ENCODE peak calls at places on chromosomes 2 and 18, in ten cellular contexts. N is activated CD8-positive, alpha-beta memory T cell treated with anti-CD3 and anti-CD28 coated beads for 24 hours; Z is gastrocnemius medialis; E is AG20443; K is HCEC 1CT; J is NCI-H1417; M is NCI-H524; L is stimulated activated CD4-positive, alpha-beta T cell treated with anti-CD3 and anti-CD28 coated beads, Interleukin-12 subunit alpha, Interleukin-12 subunit beta, amount 100 ng/mL, for 4 hours; X is activated T-cell treated with anti-CD3 and anti-CD28 coated beads for 1 hour; C is body of pancreas. I is an unnamed sample.

GRCh38 chr2:164008752-164009151 is 272.9 kb upstream of the FIGN start:
- DNase-seq in M (no peak), Z (no peak), K (no peak), E (no peak), N (no peak), L (no peak), X (no peak), J (no peak), C (no peak), I (no peak)

GRCh38 chr2:31051213-31052185 is 86.7 kb downstream of the GALNT14 start:
- DNase-seq in N (no peak), J (no peak), L (no peak), E (no peak), Z (no peak), X (no peak), K (no peak), C (no peak), M (no peak), I (peak; percentile 51)

GRCh38 chr2:45965841-45966498 is 314.5 kb downstream of the PRKCE start:
- DNase-seq in M (no peak), Z (no peak), J (no peak), X (no peak), E (no peak), L (no peak), N (peak; percentile 19), K (no peak), C (no peak), I (no peak)

GRCh38 chr18:8750954-8751415 is 45.6 kb downstream of the MTCL1 start:
- DNase-seq in Z (no peak), N (no peak), E (peak; percentile 85), L (no peak), J (no peak), K (peak; percentile 91), C (no peak), M (no peak), X (no peak), I (no peak)

GRCh38 chr2:148578493-148578884 is 66.1 kb upstream of the EPC2 start:
- DNase-seq in Z (no peak), L (no peak), N (no peak), K (no peak), J (no peak), C (no peak), X (no peak), E (no peak), M (no peak), I (no peak)

GRCh38 chr2:165905854-165906253 is 47.7 kb downstream of the TTC21B start:
- DNase-seq in L (no peak), K (no peak), Z (no peak), X (no peak), E (no peak), J (no peak), C (no peak), N (no peak), M (no peak), I (no peak)

GRCh38 chr18:46400449-46400848 is 256.6 kb downstream of the LOXHD1 start:
- DNase-seq in C (no peak), M (peak; percentile 24), E (no peak), K (no peak), N (no peak), Z (no peak), J (no peak), L (no peak), X (no peak), I (no peak)

GRCh38 chr2:8090748-8091700 is 590.8 kb upstream of the ID2 start:
- DNase-seq in J (no peak), K (peak; percentile 15), Z (peak; percentile 80), M (peak; percentile 93), N (peak; percentile 66), E (peak; percentile 89), X (no peak), L (peak; percentile 30), C (peak; percentile 52), I (no peak)

GRCh38 chr18:48727685-48728084 is 188.9 kb downstream of the CTIF start:
- DNase-seq in M (no peak), C (no peak), Z (no peak), L (no peak), J (no peak), X (no peak), K (no peak), N (no peak), E (peak; percentile 75), I (no peak)

GRCh38 chr2:43032248-43032893 is 194.0 kb downstream of the ZFP36L2 start:
- DNase-seq in M (no peak), L (no peak), K (no peak), X (no peak), N (no peak), J (no peak), Z (peak; percentile 60), E (no peak), C (peak; percentile 77), I (no peak)

GRCh38 chr18:48140738-48141137 is 210.3 kb upstream of the SMAD2 start:
- DNase-seq in C (no peak), E (no peak), Z (no peak), L (no peak), X (no peak), M (no peak), K (no peak), N (no peak), J (no peak), I (no peak)

GRCh38 chr18:75530118-75530517 is 102.6 kb upstream of the SMIM21 start:
- DNase-seq in K (no peak), M (no peak), Z (no peak), E (no peak), N (no peak), X (no peak), C (no peak), L (no peak), J (no peak), I (no peak)

GRCh38 chr18:57898506-57899124 is 95.5 kb upstream of the ATP8B1 start:
- DNase-seq in N (no peak), C (no peak), J (peak; percentile 64), M (peak; percentile 66), K (peak; percentile 89), E (peak; percentile 61), L (no peak), Z (no peak), X (no peak), I (no peak)

GRCh38 chr2:854460-854859 is 96.2 kb upstream of the SNTG2 start:
- DNase-seq in Z (no peak), N (peak; percentile 75), X (no peak), E (peak; percentile 52), C (peak; percentile 61), J (no peak), L (peak; percentile 12), K (no peak), M (peak; percentile 47), I (no peak)

GRCh38 chr2:232075859-232076258 is 114.3 kb downstream of the DIS3L2 start:
- DNase-seq in J (no peak), X (no peak), C (no peak), M (no peak), E (no peak), N (no peak), L (no peak), K (no peak), Z (no peak), I (no peak)

GRCh38 chr18:6001867-6002266 is 106.5 kb upstream of the TMEM200C start:
- DNase-seq in M (no peak), Z (no peak), E (no peak), C (no peak), K (no peak), J (no peak), N (no peak), X (no peak), L (no peak), I (no peak)

GRCh38 chr18:2963048-2963447 is 49.9 kb downstream of the LPIN2 start:
- DNase-seq in J (no peak), M (no peak), L (no peak), N (no peak), E (no peak), K (no peak), Z (no peak), C (no peak), X (no peak), I (no peak)

GRCh38 chr2:209808521-209808920 is 36.9 kb downstream of the UNC80 start:
- DNase-seq in N (no peak), J (no peak), K (no peak), Z (no peak), M (no peak), L (no peak), C (no peak), X (no peak), E (no peak), I (no peak)

GRCh38 chr2:78839259-78839658 is 186.2 kb upstream of the REG3G start:
- DNase-seq in C (no peak), Z (no peak), E (no peak), M (no peak), X (no peak), J (no peak), N (no peak), K (no peak), L (no peak), I (no peak)